ENCODE peak calls at places on chromosomes 7 and 10, in five cellular contexts. E is SK-N-SH, Y is GM12878, B is IMR-90, N is HCT116. V is an unnamed sample.

GRCh38 chr10:87092861-87093460 is 1.7 kb downstream of the GLUD1 start:
- DNase-seq in E (no peak), Y (peak; percentile 42), B (peak; percentile 28), N (no peak), V (peak; percentile 77)

GRCh38 chr7:150468241-150468640 is 17.8 kb downstream of the GIMAP8 start:
- DNase-seq in E (no peak), Y (no peak), B (no peak), N (no peak), V (no peak)

GRCh38 chr10:72906446-72906845 is 12.9 kb downstream of the OIT3 start:
- DNase-seq in E (no peak), Y (no peak), B (peak; percentile 15), N (no peak), V (no peak)

GRCh38 chr7:156638443-156639077 is 2.0 kb upstream of the RNF32 start:
- DNase-seq in E (no peak), Y (no peak), B (no peak), N (no peak), V (no peak)

GRCh38 chr7:93117852-93118530 is at the start of gene SAMD9:
- DNase-seq in E (peak; percentile 51), Y (peak; percentile 77), B (peak; percentile 77), N (peak; percentile 49), V (peak; percentile 81)

GRCh38 chr7:151085691-151086620 is at the start of gene AGAP3:
- DNase-seq in E (peak; percentile 99), Y (no peak), B (peak; percentile 70), N (peak; percentile 67), V (peak; percentile 91)

GRCh38 chr10:79143879-79144278 is 75.1 kb downstream of the ZMIZ1 start:
- DNase-seq in E (peak; percentile 68), Y (no peak), B (no peak), N (no peak), V (no peak)

GRCh38 chr7:111363099-111363498 is 199.2 kb downstream of the IMMP2L start:
- DNase-seq in E (no peak), Y (no peak), B (peak; percentile 56), N (no peak), V (no peak)

GRCh38 chr7:94908204-94909022 is 1.0 kb downstream of the PPP1R9A start:
- DNase-seq in E (peak; percentile 64), Y (no peak), B (no peak), N (peak; percentile 16), V (peak; percentile 43)

GRCh38 chr10:91607661-91608442 is 25.0 kb downstream of the PPP1R3C start:
- DNase-seq in E (no peak), Y (no peak), B (no peak), N (no peak), V (no peak)

GRCh38 chr10:113450906-113451305 is 101.9 kb upstream of the HABP2 start:
- DNase-seq in E (no peak), Y (no peak), B (no peak), N (no peak), V (peak; percentile 7)

GRCh38 chr10:113454341-113455061 is 98.4 kb upstream of the HABP2 start:
- DNase-seq in E (peak; percentile 69), Y (no peak), B (peak; percentile 12), N (peak; percentile 31), V (peak; percentile 71)

GRCh38 chr10:113452146-113452545 is 100.7 kb upstream of the HABP2 start:
- DNase-seq in E (no peak), Y (no peak), B (no peak), N (no peak), V (no peak)

GRCh38 chr10:113450046-113450445 is 102.8 kb upstream of the HABP2 start:
- DNase-seq in E (no peak), Y (no peak), B (no peak), N (no peak), V (peak; percentile 26)

GRCh38 chr10:113453351-113453750 is 99.5 kb upstream of the HABP2 start:
- DNase-seq in E (no peak), Y (no peak), B (no peak), N (no peak), V (no peak)
- H3K9ac ChIP-seq in E (no peak overlapping the region), Y (no peak overlapping the region), B (no peak overlapping the region), N (no peak overlapping the region), V (no peak overlapping the region)

DNA sequence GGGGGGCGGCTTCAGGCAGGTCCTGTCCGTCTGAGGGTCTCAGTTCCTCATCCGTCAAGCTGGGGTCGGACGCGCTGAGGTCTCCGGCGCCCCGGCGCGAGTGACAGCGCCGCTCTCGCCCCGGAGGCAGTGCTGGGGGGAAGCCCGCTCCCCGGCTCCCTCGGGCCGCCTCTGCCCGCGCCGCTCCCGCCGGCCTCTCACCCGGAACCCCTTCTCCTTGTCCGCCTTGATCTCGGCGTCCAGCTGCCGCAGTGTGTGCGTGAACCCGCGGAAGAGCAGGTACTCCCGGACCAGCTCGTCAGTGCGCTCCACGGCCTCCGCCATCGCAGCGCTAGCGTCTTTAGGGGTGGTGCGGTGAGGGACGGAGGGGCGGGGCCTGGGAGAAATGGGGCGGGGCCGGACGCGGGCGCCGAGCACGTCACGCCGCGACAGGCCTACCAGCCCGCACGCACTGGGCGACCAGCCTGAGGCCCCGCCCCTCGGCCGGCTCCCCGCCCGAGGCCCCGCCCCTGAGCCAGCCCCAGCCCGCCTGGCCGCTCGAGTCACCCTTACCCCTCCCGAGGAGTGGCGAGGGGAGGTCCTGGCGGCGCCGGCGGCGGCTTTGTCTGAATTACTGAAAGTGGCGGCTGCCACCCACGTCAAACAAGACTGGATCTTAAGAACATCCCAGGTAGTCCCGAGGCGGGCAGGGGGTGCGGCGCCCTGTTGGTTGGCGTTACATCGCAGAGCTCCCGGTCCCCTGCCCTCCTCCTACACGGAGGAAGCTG is at the start of gene WDR91:
- DNase-seq in E (peak; percentile 100), Y (peak; percentile 81), B (peak; percentile 85), N (peak; percentile 69), V (peak; percentile 97)
- TF ChIP-seq CTCF in E (peak; percentile 33), Y (no peak), B (no peak), N (peak; percentile 4), V (no peak)

GRCh38 chr10:61784354-61785131 is 117.0 kb upstream of the ARID5B start:
- DNase-seq in E (no peak), Y (no peak), B (no peak), N (no peak), V (no peak)

GRCh38 chr10:61789031-61789430 is 112.5 kb upstream of the ARID5B start:
- DNase-seq in E (no peak), Y (no peak), B (no peak), N (no peak), V (no peak)

GRCh38 chr10:61787170-61787569 is 114.3 kb upstream of the ARID5B start:
- DNase-seq in E (no peak), Y (no peak), B (no peak), N (no peak), V (no peak)

GRCh38 chr10:61785410-61786105 is 115.9 kb upstream of the ARID5B start:
- DNase-seq in E (no peak), Y (no peak), B (no peak), N (no peak), V (no peak)

GRCh38 chr10:61786728-61787127 is 114.8 kb upstream of the ARID5B start:
- DNase-seq in E (no peak), Y (peak; percentile 50), B (peak; percentile 85), N (peak; percentile 12), V (no peak)
- H3K9ac ChIP-seq in E (peak overlapping the region; percentile 14), Y (no peak overlapping the region), B (peak overlapping the region; percentile 37), N (peak overlapping the region; percentile 41), V (no peak overlapping the region)

GRCh38 chr7:45938626-45939302 is 17.7 kb upstream of the IGFBP3 start:
- DNase-seq in E (no peak), Y (no peak), B (no peak), N (no peak), V (no peak)
- TF ChIP-seq CTCF in E (peak; percentile 33), Y (peak; percentile 21), B (peak; percentile 2), N (peak; percentile 65), V (no peak)

DNA sequence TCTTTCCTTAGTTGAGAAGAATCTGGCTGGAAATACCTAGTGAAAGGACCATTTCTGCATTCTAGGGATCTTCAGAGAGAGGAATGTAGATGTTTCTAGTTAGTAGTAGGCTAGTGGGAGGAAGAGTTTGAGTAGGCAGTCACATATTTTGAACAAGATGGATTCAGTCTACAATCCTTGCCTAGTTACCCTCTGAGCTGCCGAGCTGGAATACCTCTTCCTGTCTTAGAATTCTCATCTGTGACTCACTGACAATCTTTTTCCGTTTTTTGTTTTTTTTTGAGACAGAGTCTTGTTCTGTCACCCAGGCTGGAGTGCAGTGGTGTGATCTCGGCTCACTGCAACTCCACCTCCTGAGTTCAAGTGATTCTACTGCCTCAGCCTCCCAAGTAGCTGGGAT is 30.7 kb upstream of the PLPP4 start:
- DNase-seq in E (no peak), Y (no peak), B (no peak), N (no peak), V (no peak)
- H3K9ac ChIP-seq in E (no peak overlapping the region), Y (no peak overlapping the region), B (no peak overlapping the region), N (no peak overlapping the region), V (no peak overlapping the region)

V was measured in colonic mucosa.